ENCODE peak calls at places on chromosome 9, in five cellular contexts. One of them, this sample, is unnamed.

GRCh38 chr9:127931092-127931881 is 710 bp upstream of the PIP5KL1 start:
- DNase-seq in mesenchymal stem cell: peak
- DNase-seq in IMR-90: peak
- DNase-seq in trophoblast cell: peak
- DNase-seq in H1: peak
- DNase-seq in this sample: no peak

GRCh38 chr9:83405674-83406255 is 132.4 kb downstream of the FRMD3 start:
- DNase-seq in mesenchymal stem cell: no peak
- DNase-seq in IMR-90: no peak
- DNase-seq in trophoblast cell: no peak
- DNase-seq in H1: no peak
- DNase-seq in this sample: no peak

GRCh38 chr9:137396227-137396626 is 26.7 kb downstream of the EXD3 start:
- DNase-seq in mesenchymal stem cell: peak
- DNase-seq in IMR-90: peak
- DNase-seq in trophoblast cell: peak
- DNase-seq in H1: no peak
- DNase-seq in this sample: no peak

GRCh38 chr9:127970401-127971313 is 10.1 kb downstream of the EEIG1 start:
- DNase-seq in mesenchymal stem cell: no peak
- DNase-seq in IMR-90: no peak
- DNase-seq in trophoblast cell: no peak
- DNase-seq in H1: no peak
- DNase-seq in this sample: no peak

GRCh38 chr9:132589148-132590036 is 7.0 kb downstream of the BARHL1 start:
- DNase-seq in mesenchymal stem cell: no peak
- DNase-seq in IMR-90: no peak
- DNase-seq in trophoblast cell: no peak
- DNase-seq in H1: peak
- DNase-seq in this sample: no peak

GRCh38 chr9:71506821-71507220 is 261.5 kb downstream of the CEMIP2 start:
- DNase-seq in mesenchymal stem cell: peak
- DNase-seq in IMR-90: peak
- DNase-seq in trophoblast cell: peak
- DNase-seq in H1: no peak
- DNase-seq in this sample: no peak

GRCh38 chr9:14347408-14348224 is 33.7 kb upstream of the NFIB start:
- DNase-seq in mesenchymal stem cell: peak
- DNase-seq in IMR-90: no peak
- DNase-seq in trophoblast cell: no peak
- DNase-seq in H1: peak
- DNase-seq in this sample: no peak

GRCh38 chr9:4084440-4084818 is 215.4 kb downstream of the GLIS3 start:
- DNase-seq in mesenchymal stem cell: peak
- DNase-seq in IMR-90: peak
- DNase-seq in trophoblast cell: no peak
- DNase-seq in H1: no peak
- DNase-seq in this sample: no peak

GRCh38 chr9:113479150-113479761 is 15.7 kb downstream of the RGS3 start:
- DNase-seq in mesenchymal stem cell: no peak
- DNase-seq in IMR-90: no peak
- DNase-seq in trophoblast cell: no peak
- DNase-seq in H1: no peak
- DNase-seq in this sample: no peak

DNA sequence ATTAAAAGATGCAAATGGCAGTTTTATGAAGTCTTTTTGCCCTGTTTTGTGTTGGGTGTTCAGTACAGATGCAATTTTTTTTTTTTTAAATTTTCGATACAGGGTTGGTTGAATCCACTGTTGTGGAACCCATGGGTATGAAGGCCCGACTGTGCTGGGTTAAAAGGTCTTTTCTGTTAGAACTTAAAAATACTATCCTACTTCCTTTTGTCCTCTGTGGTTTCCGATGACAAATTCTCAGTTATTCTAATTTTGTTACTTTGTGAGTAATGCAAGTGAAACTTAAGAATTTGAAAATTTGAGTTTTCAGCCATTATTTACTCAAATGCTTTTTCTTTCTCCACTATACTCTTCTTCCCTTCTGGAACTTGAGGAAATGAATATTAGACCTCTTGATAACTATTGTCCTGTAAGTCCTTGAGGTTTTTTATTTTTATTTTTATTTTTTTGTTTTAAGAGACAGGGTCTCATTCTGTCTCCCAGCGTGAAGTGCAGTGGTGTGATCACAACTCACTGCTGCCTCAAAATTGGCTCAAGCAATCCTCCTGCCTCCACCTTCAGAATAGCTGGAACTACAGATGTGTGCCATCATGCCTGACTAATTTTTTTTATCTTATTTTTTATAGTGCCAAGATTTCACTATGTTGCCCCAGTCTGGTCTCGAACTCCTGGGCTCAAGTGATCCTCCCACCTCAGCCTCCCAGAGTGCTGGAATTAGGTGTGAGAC is 67.5 kb downstream of the ZCCHC7 start:
- DNase-seq in mesenchymal stem cell: no peak
- DNase-seq in IMR-90: peak
- DNase-seq in trophoblast cell: no peak
- DNase-seq in H1: no peak
- DNase-seq in this sample: no peak
- H3K14ac ChIP-seq in mesenchymal stem cell: no peak
- H3K14ac ChIP-seq in IMR-90: peak
- H3K14ac ChIP-seq in trophoblast cell: no peak
- H3K14ac ChIP-seq in H1: no peak
- H3K14ac ChIP-seq in this sample: no peak

GRCh38 chr9:129885670-129886106 is 50.4 kb downstream of the USP20 start:
- DNase-seq in mesenchymal stem cell: peak
- DNase-seq in IMR-90: peak
- DNase-seq in trophoblast cell: peak
- DNase-seq in H1: peak
- DNase-seq in this sample: peak

GRCh38 chr9:129887210-129888084 is 52.2 kb downstream of the USP20 start:
- DNase-seq in mesenchymal stem cell: peak
- DNase-seq in IMR-90: peak
- DNase-seq in trophoblast cell: peak
- DNase-seq in H1: no peak
- DNase-seq in this sample: no peak

GRCh38 chr9:129886226-129887174 is 51.2 kb downstream of the USP20 start:
- DNase-seq in mesenchymal stem cell: no peak
- DNase-seq in IMR-90: no peak
- DNase-seq in trophoblast cell: no peak
- DNase-seq in H1: no peak
- DNase-seq in this sample: no peak

GRCh38 chr9:129884220-129885017 is 49.2 kb downstream of the USP20 start:
- DNase-seq in mesenchymal stem cell: peak
- DNase-seq in IMR-90: peak
- DNase-seq in trophoblast cell: peak
- DNase-seq in H1: peak
- DNase-seq in this sample: peak

GRCh38 chr9:129885018-129885669 is 49.9 kb downstream of the USP20 start:
- DNase-seq in mesenchymal stem cell: no peak
- DNase-seq in IMR-90: no peak
- DNase-seq in trophoblast cell: no peak
- DNase-seq in H1: peak
- DNase-seq in this sample: no peak
- H3K4me3 ChIP-seq in mesenchymal stem cell: no peak
- H3K4me3 ChIP-seq in IMR-90: no peak
- H3K4me3 ChIP-seq in trophoblast cell: no peak
- H3K4me3 ChIP-seq in H1: peak
- H3K4me3 ChIP-seq in this sample: peak

GRCh38 chr9:6945871-6946270 is 188.1 kb downstream of the KDM4C start:
- DNase-seq in mesenchymal stem cell: no peak
- DNase-seq in IMR-90: no peak
- DNase-seq in trophoblast cell: no peak
- DNase-seq in H1: no peak
- DNase-seq in this sample: no peak
- H3K14ac ChIP-seq in mesenchymal stem cell: no peak
- H3K14ac ChIP-seq in IMR-90: no peak
- H3K14ac ChIP-seq in trophoblast cell: no peak
- H3K14ac ChIP-seq in H1: no peak
- H3K14ac ChIP-seq in this sample: no peak

DNA sequence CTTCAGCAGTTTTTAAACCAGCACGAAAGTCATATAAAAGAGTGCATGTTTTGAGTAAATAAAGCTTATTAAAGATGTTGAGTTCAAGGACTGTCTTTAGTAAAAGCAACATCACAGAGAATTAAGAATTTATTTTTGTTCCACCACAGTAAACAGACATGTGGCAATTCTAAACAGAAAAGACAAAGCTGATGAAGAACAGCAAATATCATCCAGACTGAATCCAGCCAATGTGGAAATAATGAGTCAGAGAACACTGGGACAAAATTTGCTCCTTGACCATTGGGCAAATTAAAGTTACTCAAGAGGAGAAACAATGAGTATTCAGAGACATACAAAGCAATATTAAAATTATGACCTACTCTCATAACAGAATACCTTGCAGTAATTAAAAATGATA is 28.8 kb downstream of the OR2K2 start:
- DNase-seq in mesenchymal stem cell: peak
- DNase-seq in IMR-90: peak
- DNase-seq in trophoblast cell: no peak
- DNase-seq in H1: no peak
- DNase-seq in this sample: no peak
- H3K4me3 ChIP-seq in mesenchymal stem cell: no peak
- H3K4me3 ChIP-seq in IMR-90: no peak
- H3K4me3 ChIP-seq in trophoblast cell: no peak
- H3K4me3 ChIP-seq in H1: no peak
- H3K4me3 ChIP-seq in this sample: no peak

GRCh38 chr9:96204853-96205252 is 97.1 kb downstream of the HSD17B3 start:
- DNase-seq in mesenchymal stem cell: no peak
- DNase-seq in IMR-90: no peak
- DNase-seq in trophoblast cell: no peak
- DNase-seq in H1: no peak
- DNase-seq in this sample: no peak

GRCh38 chr9:96206156-96206751 is 95.7 kb downstream of the HSD17B3 start:
- DNase-seq in mesenchymal stem cell: no peak
- DNase-seq in IMR-90: no peak
- DNase-seq in trophoblast cell: no peak
- DNase-seq in H1: no peak
- DNase-seq in this sample: no peak

GRCh38 chr9:96214639-96215038 is 87.3 kb downstream of the HSD17B3 start:
- DNase-seq in mesenchymal stem cell: no peak
- DNase-seq in IMR-90: no peak
- DNase-seq in trophoblast cell: no peak
- DNase-seq in H1: no peak
- DNase-seq in this sample: no peak

GRCh38 chr9:96203867-96204412 is 98.0 kb downstream of the HSD17B3 start:
- DNase-seq in mesenchymal stem cell: no peak
- DNase-seq in IMR-90: no peak
- DNase-seq in trophoblast cell: no peak
- DNase-seq in H1: no peak
- DNase-seq in this sample: no peak

GRCh38 chr9:96209407-96210031 is 92.5 kb downstream of the HSD17B3 start:
- DNase-seq in mesenchymal stem cell: peak
- DNase-seq in IMR-90: peak
- DNase-seq in trophoblast cell: no peak
- DNase-seq in H1: no peak
- DNase-seq in this sample: no peak
- H3K14ac ChIP-seq in mesenchymal stem cell: no peak
- H3K14ac ChIP-seq in IMR-90: no peak
- H3K14ac ChIP-seq in trophoblast cell: no peak
- H3K14ac ChIP-seq in H1: no peak
- H3K14ac ChIP-seq in this sample: no peak

GRCh38 chr9:89922099-89922498 is 317.3 kb downstream of the GADD45G start:
- DNase-seq in mesenchymal stem cell: no peak
- DNase-seq in IMR-90: no peak
- DNase-seq in trophoblast cell: no peak
- DNase-seq in H1: no peak
- DNase-seq in this sample: no peak

GRCh38 chr9:89920131-89920530 is 315.3 kb downstream of the GADD45G start:
- DNase-seq in mesenchymal stem cell: no peak
- DNase-seq in IMR-90: no peak
- DNase-seq in trophoblast cell: no peak
- DNase-seq in H1: no peak
- DNase-seq in this sample: no peak

GRCh38 chr9:89923174-89923573 is 318.4 kb downstream of the GADD45G start:
- DNase-seq in mesenchymal stem cell: no peak
- DNase-seq in IMR-90: no peak
- DNase-seq in trophoblast cell: no peak
- DNase-seq in H1: no peak
- DNase-seq in this sample: no peak

GRCh38 chr9:89919171-89919681 is 314.4 kb downstream of the GADD45G start:
- DNase-seq in mesenchymal stem cell: no peak
- DNase-seq in IMR-90: no peak
- DNase-seq in trophoblast cell: peak
- DNase-seq in H1: peak
- DNase-seq in this sample: no peak

GRCh38 chr9:89920901-89921300 is 316.1 kb downstream of the GADD45G start:
- DNase-seq in mesenchymal stem cell: no peak
- DNase-seq in IMR-90: no peak
- DNase-seq in trophoblast cell: no peak
- DNase-seq in H1: no peak
- DNase-seq in this sample: no peak
- H3K4me3 ChIP-seq in mesenchymal stem cell: no peak
- H3K4me3 ChIP-seq in IMR-90: no peak
- H3K4me3 ChIP-seq in trophoblast cell: no peak
- H3K4me3 ChIP-seq in H1: no peak
- H3K4me3 ChIP-seq in this sample: no peak

DNA sequence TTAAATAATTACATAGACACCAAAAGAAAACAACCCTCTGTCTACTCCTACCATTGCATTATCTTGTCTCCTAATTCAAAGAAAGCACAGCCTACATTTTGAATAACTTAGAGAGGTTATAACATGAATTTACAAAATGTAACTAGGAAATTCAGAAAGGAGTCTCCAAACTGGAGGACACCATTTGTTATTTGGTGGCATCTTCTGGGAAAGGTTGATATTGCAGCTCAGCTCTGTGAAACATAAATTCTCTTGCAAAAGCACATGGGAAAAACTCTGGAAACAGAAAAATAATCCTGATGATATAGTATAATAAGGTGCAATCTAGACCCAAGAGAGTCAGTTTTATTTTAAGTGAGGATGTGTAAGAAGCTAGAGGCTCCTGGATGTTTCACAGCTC is 215.3 kb downstream of the MLLT3 start:
- DNase-seq in mesenchymal stem cell: no peak
- DNase-seq in IMR-90: no peak
- DNase-seq in trophoblast cell: no peak
- DNase-seq in H1: no peak
- DNase-seq in this sample: no peak
- H3K14ac ChIP-seq in mesenchymal stem cell: no peak
- H3K14ac ChIP-seq in IMR-90: no peak
- H3K14ac ChIP-seq in trophoblast cell: no peak
- H3K14ac ChIP-seq in H1: no peak
- H3K14ac ChIP-seq in this sample: no peak

DNA sequence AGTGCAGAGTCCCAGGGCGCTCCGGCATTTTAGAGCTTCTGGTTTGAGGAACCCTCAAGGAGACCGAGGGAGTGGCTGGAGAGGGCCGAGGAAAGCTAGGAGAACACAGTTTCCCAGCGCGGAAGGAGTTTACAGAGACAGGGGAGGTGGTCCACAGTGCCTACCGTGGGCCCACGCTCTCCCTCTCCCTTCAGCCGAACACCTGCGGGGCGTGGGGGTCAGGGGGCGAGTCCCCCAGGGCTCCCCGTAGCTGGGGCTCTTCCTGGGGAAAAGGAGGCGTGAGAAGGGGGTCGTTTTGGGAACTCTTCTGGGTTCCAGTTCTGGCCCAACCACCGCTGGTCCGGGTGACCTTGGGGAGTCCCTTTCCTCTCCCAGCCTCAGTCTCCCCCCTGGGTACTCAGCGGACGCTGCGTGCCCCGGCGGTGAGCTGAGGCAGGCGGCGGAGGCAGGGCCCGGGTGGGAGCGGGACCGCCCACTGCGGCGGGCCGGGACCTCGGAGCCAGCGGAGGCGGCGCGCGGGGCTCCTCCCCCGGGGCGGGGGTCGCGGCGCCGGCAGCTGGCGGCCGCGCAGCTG is 368 bp upstream of the FRMPD1 start:
- DNase-seq in mesenchymal stem cell: no peak
- DNase-seq in IMR-90: no peak
- DNase-seq in trophoblast cell: no peak
- DNase-seq in H1: no peak
- DNase-seq in this sample: peak
- H3K4me3 ChIP-seq in mesenchymal stem cell: peak
- H3K4me3 ChIP-seq in IMR-90: peak
- H3K4me3 ChIP-seq in trophoblast cell: peak
- H3K4me3 ChIP-seq in H1: peak
- H3K4me3 ChIP-seq in this sample: peak